ENCODE peak calls at places on chromosome 15, in six cellular contexts. One of them, this sample, is unnamed. For H3K4me1 and H3K36me3, the result is how much of the 10 kb centered on the place peaks cover.

GRCh38 chr15:88450125-88450798 is 16.9 kb downstream of the MRPL46 start:
- DNase-seq in heart right ventricle: peak
- DNase-seq in left ventricle myocardium inferior: peak
- DNase-seq in upper lobe of right lung: no peak
- DNase-seq in DND-41: peak
- DNase-seq in fibroblast of lung: peak
- DNase-seq in this sample: peak

GRCh38 chr15:89332446-89332845 is 2.2 kb downstream of the POLG start:
- DNase-seq in left ventricle myocardium inferior: no peak
- DNase-seq in fibroblast of lung: peak
- DNase-seq in heart right ventricle: no peak
- DNase-seq in DND-41: peak
- DNase-seq in upper lobe of right lung: no peak
- DNase-seq in this sample: no peak

GRCh38 chr15:51366911-51367310 is 25.5 kb downstream of the GLDN start:
- DNase-seq in upper lobe of right lung: no peak
- DNase-seq in left ventricle myocardium inferior: no peak
- DNase-seq in DND-41: no peak
- DNase-seq in fibroblast of lung: peak
- DNase-seq in heart right ventricle: no peak
- DNase-seq in this sample: peak

GRCh38 chr15:68097029-68097428 is 42.9 kb downstream of the PIAS1 start:
- DNase-seq in heart right ventricle: no peak
- DNase-seq in fibroblast of lung: peak
- DNase-seq in upper lobe of right lung: no peak
- DNase-seq in DND-41: no peak
- DNase-seq in left ventricle myocardium inferior: no peak
- DNase-seq in this sample: no peak

GRCh38 chr15:43517354-43518072 is at the start of gene MAP1A:
- DNase-seq in heart right ventricle: peak
- DNase-seq in upper lobe of right lung: peak
- DNase-seq in left ventricle myocardium inferior: peak
- DNase-seq in DND-41: peak
- DNase-seq in fibroblast of lung: peak
- DNase-seq in this sample: peak

GRCh38 chr15:97077930-97078329 is 747.4 kb downstream of the NR2F2 start:
- DNase-seq in left ventricle myocardium inferior: no peak
- DNase-seq in fibroblast of lung: no peak
- DNase-seq in DND-41: no peak
- DNase-seq in upper lobe of right lung: no peak
- DNase-seq in heart right ventricle: no peak
- DNase-seq in this sample: no peak

GRCh38 chr15:49844390-49844789 is 223.5 kb downstream of the DTWD1 start:
- DNase-seq in fibroblast of lung: no peak
- DNase-seq in heart right ventricle: no peak
- DNase-seq in upper lobe of right lung: no peak
- DNase-seq in left ventricle myocardium inferior: no peak
- DNase-seq in DND-41: no peak
- DNase-seq in this sample: no peak

GRCh38 chr15:58458076-58458475 is 26.3 kb downstream of the LIPC start:
- DNase-seq in DND-41: no peak
- DNase-seq in upper lobe of right lung: no peak
- DNase-seq in fibroblast of lung: no peak
- DNase-seq in heart right ventricle: no peak
- DNase-seq in left ventricle myocardium inferior: no peak
- DNase-seq in this sample: no peak

GRCh38 chr15:36109943-36110658 is 469.3 kb upstream of the CDIN1 start:
- DNase-seq in DND-41: no peak
- DNase-seq in left ventricle myocardium inferior: no peak
- DNase-seq in heart right ventricle: no peak
- DNase-seq in fibroblast of lung: peak
- DNase-seq in upper lobe of right lung: no peak
- DNase-seq in this sample: no peak

GRCh38 chr15:43132830-43133428 is 457 bp upstream of the TMEM62 start:
- DNase-seq in heart right ventricle: peak
- DNase-seq in fibroblast of lung: no peak
- DNase-seq in upper lobe of right lung: peak
- DNase-seq in left ventricle myocardium inferior: no peak
- DNase-seq in DND-41: no peak
- DNase-seq in this sample: peak

GRCh38 chr15:63020128-63020527 is 22.4 kb upstream of the TPM1 start:
- DNase-seq in DND-41: no peak
- DNase-seq in left ventricle myocardium inferior: no peak
- DNase-seq in heart right ventricle: no peak
- DNase-seq in fibroblast of lung: no peak
- DNase-seq in upper lobe of right lung: no peak
- DNase-seq in this sample: no peak

GRCh38 chr15:41559489-41560177 is 621 bp downstream of the TYRO3 start:
- DNase-seq in fibroblast of lung: no peak
- DNase-seq in heart right ventricle: no peak
- DNase-seq in upper lobe of right lung: no peak
- DNase-seq in DND-41: no peak
- DNase-seq in left ventricle myocardium inferior: no peak
- DNase-seq in this sample: peak

GRCh38 chr15:41870689-41871081 is 23.2 kb downstream of the SPTBN5 start:
- DNase-seq in heart right ventricle: no peak
- DNase-seq in DND-41: no peak
- DNase-seq in fibroblast of lung: peak
- DNase-seq in upper lobe of right lung: no peak
- DNase-seq in left ventricle myocardium inferior: no peak
- DNase-seq in this sample: no peak

GRCh38 chr15:66570327-66570726 is 4.5 kb upstream of the LCTL start:
- DNase-seq in heart right ventricle: no peak
- DNase-seq in left ventricle myocardium inferior: no peak
- DNase-seq in fibroblast of lung: no peak
- DNase-seq in DND-41: no peak
- DNase-seq in upper lobe of right lung: peak
- DNase-seq in this sample: no peak

GRCh38 chr15:24861014-24861690 is 93.6 kb upstream of the SNRPN start:
- DNase-seq in DND-41: no peak
- DNase-seq in left ventricle myocardium inferior: no peak
- DNase-seq in upper lobe of right lung: no peak
- DNase-seq in heart right ventricle: no peak
- DNase-seq in fibroblast of lung: no peak
- DNase-seq in this sample: no peak

GRCh38 chr15:68057089-68057488 is 3.0 kb downstream of the PIAS1 start:
- DNase-seq in upper lobe of right lung: no peak
- DNase-seq in fibroblast of lung: peak
- DNase-seq in DND-41: no peak
- DNase-seq in left ventricle myocardium inferior: no peak
- DNase-seq in heart right ventricle: no peak
- DNase-seq in this sample: no peak

GRCh38 chr15:58538225-58538731 is 106.5 kb downstream of the LIPC start:
- DNase-seq in left ventricle myocardium inferior: no peak
- DNase-seq in DND-41: no peak
- DNase-seq in heart right ventricle: no peak
- DNase-seq in upper lobe of right lung: no peak
- DNase-seq in fibroblast of lung: no peak
- DNase-seq in this sample: no peak

GRCh38 chr15:88873786-88874185 is 21.6 kb downstream of the HAPLN3 start:
- DNase-seq in DND-41: no peak
- DNase-seq in fibroblast of lung: no peak
- DNase-seq in upper lobe of right lung: no peak
- DNase-seq in left ventricle myocardium inferior: no peak
- DNase-seq in heart right ventricle: no peak
- DNase-seq in this sample: no peak

GRCh38 chr15:75966073-75966472 is 46.2 kb downstream of the NRG4 start:
- DNase-seq in upper lobe of right lung: no peak
- DNase-seq in left ventricle myocardium inferior: no peak
- DNase-seq in fibroblast of lung: peak
- DNase-seq in DND-41: no peak
- DNase-seq in heart right ventricle: no peak
- DNase-seq in this sample: no peak

GRCh38 chr15:63833246-63833696 is 477 bp downstream of the HERC1 start:
- DNase-seq in heart right ventricle: peak
- DNase-seq in left ventricle myocardium inferior: peak
- DNase-seq in fibroblast of lung: peak
- DNase-seq in upper lobe of right lung: peak
- DNase-seq in DND-41: peak
- DNase-seq in this sample: peak

GRCh38 chr15:65926899-65927298 is 57.6 kb downstream of the RAB11A start:
- DNase-seq in upper lobe of right lung: no peak
- DNase-seq in left ventricle myocardium inferior: no peak
- DNase-seq in fibroblast of lung: no peak
- DNase-seq in heart right ventricle: no peak
- DNase-seq in DND-41: no peak
- DNase-seq in this sample: no peak

GRCh38 chr15:62740141-62741004 is 302.2 kb upstream of the TPM1 start:
- DNase-seq in DND-41: no peak
- DNase-seq in left ventricle myocardium inferior: no peak
- DNase-seq in upper lobe of right lung: no peak
- DNase-seq in fibroblast of lung: peak
- DNase-seq in heart right ventricle: no peak
- DNase-seq in this sample: no peak

GRCh38 chr15:72155021-72155621 is 36.9 kb downstream of the SENP8 start:
- DNase-seq in upper lobe of right lung: peak
- DNase-seq in DND-41: no peak
- DNase-seq in left ventricle myocardium inferior: peak
- DNase-seq in heart right ventricle: peak
- DNase-seq in fibroblast of lung: no peak
- DNase-seq in this sample: peak

GRCh38 chr15:58037902-58038301 is 27.6 kb downstream of the ALDH1A2 start:
- DNase-seq in upper lobe of right lung: no peak
- DNase-seq in heart right ventricle: no peak
- DNase-seq in fibroblast of lung: no peak
- DNase-seq in DND-41: no peak
- DNase-seq in left ventricle myocardium inferior: no peak
- DNase-seq in this sample: no peak

GRCh38 chr15:68994981-68995753 is 19.3 kb upstream of the NOX5 start:
- DNase-seq in heart right ventricle: no peak
- DNase-seq in DND-41: no peak
- DNase-seq in upper lobe of right lung: no peak
- DNase-seq in left ventricle myocardium inferior: no peak
- DNase-seq in fibroblast of lung: no peak
- DNase-seq in this sample: no peak

GRCh38 chr15:68032672-68033071 is 21.4 kb upstream of the PIAS1 start:
- DNase-seq in heart right ventricle: no peak
- DNase-seq in fibroblast of lung: no peak
- DNase-seq in left ventricle myocardium inferior: no peak
- DNase-seq in DND-41: no peak
- DNase-seq in upper lobe of right lung: no peak
- DNase-seq in this sample: no peak

GRCh38 chr15:76380249-76380648 is 43.7 kb downstream of the ISL2 start:
- DNase-seq in fibroblast of lung: no peak
- DNase-seq in heart right ventricle: no peak
- DNase-seq in left ventricle myocardium inferior: no peak
- DNase-seq in DND-41: no peak
- DNase-seq in upper lobe of right lung: no peak
- DNase-seq in this sample: no peak

GRCh38 chr15:42059661-42060476 is 34.5 kb downstream of the PLA2G4D start:
- DNase-seq in DND-41: peak
- DNase-seq in heart right ventricle: peak
- DNase-seq in fibroblast of lung: peak
- DNase-seq in upper lobe of right lung: peak
- DNase-seq in left ventricle myocardium inferior: peak
- DNase-seq in this sample: no peak

GRCh38 chr15:55937040-55937439 is 56.4 kb downstream of the NEDD4 start:
- DNase-seq in left ventricle myocardium inferior: no peak
- DNase-seq in fibroblast of lung: peak
- DNase-seq in heart right ventricle: no peak
- DNase-seq in upper lobe of right lung: no peak
- DNase-seq in DND-41: no peak
- DNase-seq in this sample: no peak

GRCh38 chr15:70698412-70698811 is 64.9 kb downstream of the UACA start:
- DNase-seq in upper lobe of right lung: no peak
- DNase-seq in DND-41: no peak
- DNase-seq in left ventricle myocardium inferior: no peak
- DNase-seq in heart right ventricle: no peak
- DNase-seq in fibroblast of lung: no peak
- DNase-seq in this sample: no peak
- H3K4me1 ChIP-seq in upper lobe of right lung: under half
- H3K4me1 ChIP-seq in DND-41: under half
- H3K4me1 ChIP-seq in left ventricle myocardium inferior: half or more
- H3K4me1 ChIP-seq in heart right ventricle: half or more
- H3K4me1 ChIP-seq in fibroblast of lung: under half
- H3K4me1 ChIP-seq in this sample: under half

GRCh38 chr15:92395176-92395521 is 1.5 kb downstream of the ST8SIA2 start:
- DNase-seq in DND-41: no peak
- DNase-seq in fibroblast of lung: no peak
- DNase-seq in heart right ventricle: no peak
- DNase-seq in upper lobe of right lung: no peak
- DNase-seq in left ventricle myocardium inferior: no peak
- DNase-seq in this sample: no peak
- H3K4me3 ChIP-seq in DND-41: no peak
- H3K4me3 ChIP-seq in fibroblast of lung: no peak
- H3K4me3 ChIP-seq in heart right ventricle: peak
- H3K4me3 ChIP-seq in upper lobe of right lung: no peak
- H3K4me3 ChIP-seq in left ventricle myocardium inferior: peak
- H3K4me3 ChIP-seq in this sample: no peak

GRCh38 chr15:101239724-101240136 is 12.1 kb downstream of the CHSY1 start:
- DNase-seq in fibroblast of lung: no peak
- DNase-seq in upper lobe of right lung: no peak
- DNase-seq in DND-41: no peak
- DNase-seq in left ventricle myocardium inferior: no peak
- DNase-seq in heart right ventricle: no peak
- DNase-seq in this sample: no peak

GRCh38 chr15:101232677-101233076 is 19.2 kb downstream of the CHSY1 start:
- DNase-seq in heart right ventricle: no peak
- DNase-seq in upper lobe of right lung: no peak
- DNase-seq in left ventricle myocardium inferior: no peak
- DNase-seq in DND-41: no peak
- DNase-seq in fibroblast of lung: no peak
- DNase-seq in this sample: no peak

GRCh38 chr15:101228313-101228712 is 23.5 kb downstream of the CHSY1 start:
- DNase-seq in fibroblast of lung: no peak
- DNase-seq in heart right ventricle: no peak
- DNase-seq in left ventricle myocardium inferior: no peak
- DNase-seq in DND-41: no peak
- DNase-seq in upper lobe of right lung: no peak
- DNase-seq in this sample: no peak

GRCh38 chr15:101237161-101237775 is 14.6 kb downstream of the CHSY1 start:
- DNase-seq in upper lobe of right lung: no peak
- DNase-seq in heart right ventricle: no peak
- DNase-seq in DND-41: no peak
- DNase-seq in left ventricle myocardium inferior: no peak
- DNase-seq in fibroblast of lung: no peak
- DNase-seq in this sample: no peak

GRCh38 chr15:101233651-101234281 is 18.1 kb downstream of the CHSY1 start:
- DNase-seq in DND-41: no peak
- DNase-seq in fibroblast of lung: no peak
- DNase-seq in left ventricle myocardium inferior: no peak
- DNase-seq in upper lobe of right lung: no peak
- DNase-seq in heart right ventricle: no peak
- DNase-seq in this sample: no peak
- H3K36me3 ChIP-seq in DND-41: under half
- H3K36me3 ChIP-seq in fibroblast of lung: under half
- H3K36me3 ChIP-seq in left ventricle myocardium inferior: under half
- H3K36me3 ChIP-seq in upper lobe of right lung: under half
- H3K36me3 ChIP-seq in heart right ventricle: under half
- H3K36me3 ChIP-seq in this sample: under half

DNA sequence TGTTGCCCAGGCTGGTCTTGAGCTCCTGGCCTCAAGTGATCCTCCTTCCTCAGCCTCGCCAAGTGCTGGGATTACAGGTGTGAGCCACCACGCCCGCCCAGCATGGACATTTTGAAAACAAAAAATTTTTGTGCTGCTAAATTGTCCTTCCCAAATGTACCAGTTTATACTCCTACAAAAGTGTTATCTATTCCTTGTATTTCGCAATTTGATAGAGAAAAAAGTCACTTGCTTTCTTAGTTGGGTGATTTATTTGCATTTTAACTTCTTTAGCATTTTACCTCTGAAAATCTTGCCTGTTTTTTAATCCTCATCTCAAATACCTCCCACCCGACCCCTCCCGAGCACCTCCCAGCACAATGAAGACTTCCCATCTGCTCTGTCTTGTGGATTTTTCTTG is 46.8 kb downstream of the PDE8A start:
- DNase-seq in fibroblast of lung: no peak
- DNase-seq in DND-41: no peak
- DNase-seq in left ventricle myocardium inferior: no peak
- DNase-seq in upper lobe of right lung: no peak
- DNase-seq in heart right ventricle: no peak
- DNase-seq in this sample: no peak
- H3K4me1 ChIP-seq in fibroblast of lung: under half
- H3K4me1 ChIP-seq in DND-41: under half
- H3K4me1 ChIP-seq in left ventricle myocardium inferior: half or more
- H3K4me1 ChIP-seq in upper lobe of right lung: half or more
- H3K4me1 ChIP-seq in heart right ventricle: half or more
- H3K4me1 ChIP-seq in this sample: under half